ENCODE peak calls at places on chromosomes 3 and 15, in seven cellular contexts. H, N, V, W, T, I and L are unnamed samples.

GRCh38 chr3:31157893-31158620 is 263.6 kb upstream of the GADL1 start:
- DNase-seq in H (peak; percentile 16), N (no peak), V (no peak), W (no peak), T (peak; percentile 60), I (no peak), L (no peak)

GRCh38 chr3:30855390-30855789 is 39.1 kb downstream of the GADL1 start:
- DNase-seq in H (peak; percentile 68), N (no peak), V (no peak), W (no peak), T (no peak), I (no peak), L (no peak)

GRCh38 chr3:58206406-58207011 is 4.3 kb downstream of the DNASE1L3 start:
- DNase-seq in H (peak; percentile 88), N (peak; percentile 56), V (no peak), W (no peak), T (peak; percentile 76), I (no peak), L (no peak)

GRCh38 chr15:37125143-37125542 is 24.8 kb upstream of the MEIS2 start:
- DNase-seq in H (peak; percentile 29), N (peak; percentile 66), V (no peak), W (no peak), T (no peak), I (no peak), L (no peak)

GRCh38 chr3:52456169-52456799 is 880 bp downstream of the NISCH start:
- DNase-seq in H (no peak), N (peak; percentile 20), V (no peak), W (no peak), T (no peak), I (no peak), L (peak; percentile 55)

GRCh38 chr3:194119831-194120230 is 16.1 kb upstream of the HES1 start:
- DNase-seq in H (no peak), N (no peak), V (no peak), W (no peak), T (no peak), I (no peak), L (no peak)

GRCh38 chr3:195154111-195154791 is 116.7 kb downstream of the XXYLT1 start:
- DNase-seq in H (no peak), N (peak; percentile 82), V (no peak), W (no peak), T (peak; percentile 60), I (no peak), L (no peak)

GRCh38 chr3:130692455-130692854 is 54.2 kb downstream of the PIK3R4 start:
- DNase-seq in H (peak; percentile 74), N (peak; percentile 18), V (no peak), W (no peak), T (no peak), I (no peak), L (no peak)

GRCh38 chr15:64699767-64700388 is 75.5 kb downstream of the RBPMS2 start:
- DNase-seq in H (no peak), N (peak; percentile 48), V (no peak), W (no peak), T (no peak), I (no peak), L (peak; percentile 70)

GRCh38 chr3:69962053-69962452 is 37.5 kb upstream of the SAMMSON start:
- DNase-seq in H (no peak), N (no peak), V (no peak), W (no peak), T (no peak), I (no peak), L (no peak)

GRCh38 chr15:69996842-69997478 is 100.8 kb downstream of the TLE3 start:
- DNase-seq in H (peak; percentile 31), N (no peak), V (no peak), W (no peak), T (no peak), I (no peak), L (no peak)

GRCh38 chr3:71930056-71930991 is 145.4 kb upstream of the PROK2 start:
- DNase-seq in H (peak; percentile 31), N (peak; percentile 17), V (no peak), W (no peak), T (no peak), I (no peak), L (peak; percentile 46)

GRCh38 chr15:36844453-36845094 is 255.8 kb downstream of the MEIS2 start:
- DNase-seq in H (peak; percentile 49), N (peak; percentile 69), V (no peak), W (no peak), T (no peak), I (no peak), L (no peak)

GRCh38 chr3:65246561-65246960 is 558.8 kb upstream of the ADAMTS9 start:
- DNase-seq in H (no peak), N (no peak), V (no peak), W (no peak), T (no peak), I (no peak), L (no peak)

GRCh38 chr3:69090021-69090420 is 5.3 kb downstream of the ARL6IP5 start:
- DNase-seq in H (peak; percentile 54), N (peak; percentile 84), V (no peak), W (no peak), T (peak; percentile 69), I (no peak), L (no peak)

GRCh38 chr15:63752075-63752684 is 81.6 kb downstream of the HERC1 start:
- DNase-seq in H (peak; percentile 68), N (peak; percentile 65), V (no peak), W (peak; percentile 16), T (peak; percentile 70), I (no peak), L (no peak)

GRCh38 chr15:70379938-70380337 is 282.2 kb upstream of the TLE3 start:
- DNase-seq in H (no peak), N (no peak), V (no peak), W (no peak), T (no peak), I (no peak), L (no peak)

GRCh38 chr3:98613616-98614015 is 20.2 kb upstream of the CPOX start:
- DNase-seq in H (no peak), N (peak; percentile 29), V (no peak), W (no peak), T (no peak), I (no peak), L (no peak)

GRCh38 chr3:185207931-185208746 is 45.7 kb downstream of the EHHADH start:
- DNase-seq in H (peak; percentile 35), N (peak; percentile 61), V (no peak), W (no peak), T (peak; percentile 45), I (no peak), L (no peak)